ENCODE peak calls at places on chromosome 11, in nine cellular contexts. One of them, this sample, is unnamed.

GRCh38 chr11:134398079-134398444 is 14.0 kb downstream of the B3GAT1 start:
- DNase-seq in GM23248: no peak
- DNase-seq in cardiac fibroblast: no peak
- DNase-seq in neuronal stem cell: no peak
- DNase-seq in dorsolateral prefrontal cortex: peak; percentile 88
- DNase-seq in cardiac muscle cell: no peak
- DNase-seq in ascending aorta: no peak
- DNase-seq in thyroid gland: no peak
- DNase-seq in fibroblast of pulmonary artery: no peak
- DNase-seq in this sample: no peak

GRCh38 chr11:10289765-10290420 is 4.1 kb downstream of the SBF2 start:
- DNase-seq in GM23248: no peak
- DNase-seq in neuronal stem cell: no peak
- DNase-seq in thyroid gland: no peak
- DNase-seq in cardiac fibroblast: no peak
- DNase-seq in ascending aorta: no peak
- DNase-seq in fibroblast of pulmonary artery: no peak
- DNase-seq in dorsolateral prefrontal cortex: no peak
- DNase-seq in cardiac muscle cell: no peak
- DNase-seq in this sample: no peak

GRCh38 chr11:122743949-122744876 is 88.7 kb downstream of the UBASH3B start:
- DNase-seq in thyroid gland: peak; percentile 16
- DNase-seq in fibroblast of pulmonary artery: no peak
- DNase-seq in cardiac muscle cell: no peak
- DNase-seq in neuronal stem cell: no peak
- DNase-seq in ascending aorta: peak; percentile 66
- DNase-seq in cardiac fibroblast: no peak
- DNase-seq in dorsolateral prefrontal cortex: no peak
- DNase-seq in GM23248: no peak
- DNase-seq in this sample: peak; percentile 34

GRCh38 chr11:85028329-85029101 is 598.6 kb downstream of the DLG2 start:
- DNase-seq in ascending aorta: no peak
- DNase-seq in cardiac fibroblast: no peak
- DNase-seq in cardiac muscle cell: no peak
- DNase-seq in thyroid gland: no peak
- DNase-seq in dorsolateral prefrontal cortex: no peak
- DNase-seq in neuronal stem cell: no peak
- DNase-seq in fibroblast of pulmonary artery: no peak
- DNase-seq in GM23248: no peak
- DNase-seq in this sample: no peak

GRCh38 chr11:17907046-17907445 is 105.8 kb downstream of the SERGEF start:
- DNase-seq in dorsolateral prefrontal cortex: no peak
- DNase-seq in cardiac fibroblast: no peak
- DNase-seq in neuronal stem cell: no peak
- DNase-seq in ascending aorta: no peak
- DNase-seq in cardiac muscle cell: no peak
- DNase-seq in GM23248: no peak
- DNase-seq in thyroid gland: no peak
- DNase-seq in fibroblast of pulmonary artery: no peak
- DNase-seq in this sample: no peak

GRCh38 chr11:122811721-122812120 is 26.6 kb upstream of the CRTAM start:
- DNase-seq in GM23248: peak; percentile 39
- DNase-seq in ascending aorta: no peak
- DNase-seq in cardiac muscle cell: no peak
- DNase-seq in thyroid gland: no peak
- DNase-seq in fibroblast of pulmonary artery: no peak
- DNase-seq in dorsolateral prefrontal cortex: no peak
- DNase-seq in neuronal stem cell: no peak
- DNase-seq in cardiac fibroblast: no peak
- DNase-seq in this sample: no peak

GRCh38 chr11:124214027-124214426 is 26.9 kb upstream of the OR8G1 start:
- DNase-seq in fibroblast of pulmonary artery: no peak
- DNase-seq in GM23248: no peak
- DNase-seq in ascending aorta: no peak
- DNase-seq in thyroid gland: no peak
- DNase-seq in dorsolateral prefrontal cortex: no peak
- DNase-seq in cardiac muscle cell: no peak
- DNase-seq in neuronal stem cell: no peak
- DNase-seq in cardiac fibroblast: no peak
- DNase-seq in this sample: no peak

GRCh38 chr11:80086496-80087055 is 645.7 kb upstream of the TENM4 start:
- DNase-seq in cardiac muscle cell: no peak
- DNase-seq in ascending aorta: no peak
- DNase-seq in cardiac fibroblast: no peak
- DNase-seq in dorsolateral prefrontal cortex: no peak
- DNase-seq in thyroid gland: no peak
- DNase-seq in fibroblast of pulmonary artery: no peak
- DNase-seq in GM23248: no peak
- DNase-seq in neuronal stem cell: no peak
- DNase-seq in this sample: no peak

GRCh38 chr11:8828580-8829358 is 82.2 kb upstream of the AKIP1 start:
- DNase-seq in cardiac fibroblast: no peak
- DNase-seq in cardiac muscle cell: peak; percentile 61
- DNase-seq in GM23248: peak; percentile 11
- DNase-seq in dorsolateral prefrontal cortex: no peak
- DNase-seq in thyroid gland: peak; percentile 49
- DNase-seq in fibroblast of pulmonary artery: no peak
- DNase-seq in neuronal stem cell: no peak
- DNase-seq in ascending aorta: no peak
- DNase-seq in this sample: no peak

GRCh38 chr11:122354029-122354697 is 238.1 kb upstream of the BLID start:
- DNase-seq in cardiac muscle cell: peak; percentile 15
- DNase-seq in dorsolateral prefrontal cortex: no peak
- DNase-seq in ascending aorta: no peak
- DNase-seq in thyroid gland: no peak
- DNase-seq in GM23248: peak; percentile 67
- DNase-seq in cardiac fibroblast: no peak
- DNase-seq in neuronal stem cell: no peak
- DNase-seq in fibroblast of pulmonary artery: peak; percentile 22
- DNase-seq in this sample: no peak

GRCh38 chr11:86149813-86150212 is 80.9 kb upstream of the PICALM start:
- DNase-seq in ascending aorta: no peak
- DNase-seq in cardiac fibroblast: no peak
- DNase-seq in neuronal stem cell: no peak
- DNase-seq in fibroblast of pulmonary artery: no peak
- DNase-seq in dorsolateral prefrontal cortex: no peak
- DNase-seq in thyroid gland: no peak
- DNase-seq in GM23248: no peak
- DNase-seq in cardiac muscle cell: no peak
- DNase-seq in this sample: no peak

GRCh38 chr11:2912498-2912897 is 16.7 kb downstream of the PHLDA2 start:
- DNase-seq in ascending aorta: peak; percentile 71
- DNase-seq in dorsolateral prefrontal cortex: no peak
- DNase-seq in thyroid gland: peak; percentile 99
- DNase-seq in GM23248: peak; percentile 83
- DNase-seq in neuronal stem cell: no peak
- DNase-seq in cardiac fibroblast: peak; percentile 68
- DNase-seq in cardiac muscle cell: peak; percentile 63
- DNase-seq in fibroblast of pulmonary artery: peak; percentile 65
- DNase-seq in this sample: peak; percentile 63

GRCh38 chr11:9726313-9727022 is 62.6 kb downstream of the SWAP70 start:
- DNase-seq in GM23248: peak; percentile 81
- DNase-seq in fibroblast of pulmonary artery: peak; percentile 59
- DNase-seq in cardiac fibroblast: peak; percentile 86
- DNase-seq in ascending aorta: no peak
- DNase-seq in thyroid gland: no peak
- DNase-seq in dorsolateral prefrontal cortex: no peak
- DNase-seq in cardiac muscle cell: peak; percentile 19
- DNase-seq in neuronal stem cell: no peak
- DNase-seq in this sample: peak; percentile 36

GRCh38 chr11:34426766-34427170 is 12.0 kb upstream of the CAT start:
- DNase-seq in GM23248: peak; percentile 88
- DNase-seq in dorsolateral prefrontal cortex: no peak
- DNase-seq in cardiac fibroblast: no peak
- DNase-seq in cardiac muscle cell: no peak
- DNase-seq in fibroblast of pulmonary artery: no peak
- DNase-seq in thyroid gland: no peak
- DNase-seq in neuronal stem cell: no peak
- DNase-seq in ascending aorta: no peak
- DNase-seq in this sample: peak; percentile 41

GRCh38 chr11:59135648-59136461 is 6.8 kb upstream of the FAM111A start:
- DNase-seq in dorsolateral prefrontal cortex: peak; percentile 68
- DNase-seq in ascending aorta: peak; percentile 91
- DNase-seq in GM23248: peak; percentile 79
- DNase-seq in neuronal stem cell: peak; percentile 60
- DNase-seq in cardiac fibroblast: peak; percentile 78
- DNase-seq in fibroblast of pulmonary artery: peak; percentile 79
- DNase-seq in cardiac muscle cell: peak; percentile 84
- DNase-seq in thyroid gland: peak; percentile 85
- DNase-seq in this sample: peak; percentile 24

GRCh38 chr11:109035261-109035660 is 370.4 kb downstream of the DDX10 start:
- DNase-seq in GM23248: no peak
- DNase-seq in cardiac muscle cell: no peak
- DNase-seq in ascending aorta: no peak
- DNase-seq in cardiac fibroblast: no peak
- DNase-seq in neuronal stem cell: no peak
- DNase-seq in thyroid gland: no peak
- DNase-seq in dorsolateral prefrontal cortex: no peak
- DNase-seq in fibroblast of pulmonary artery: no peak
- DNase-seq in this sample: no peak

GRCh38 chr11:120168960-120169681 is 31.2 kb upstream of the TRIM29 start:
- DNase-seq in fibroblast of pulmonary artery: peak; percentile 57
- DNase-seq in cardiac fibroblast: peak; percentile 63
- DNase-seq in dorsolateral prefrontal cortex: peak; percentile 61
- DNase-seq in cardiac muscle cell: peak; percentile 79
- DNase-seq in GM23248: peak; percentile 81
- DNase-seq in neuronal stem cell: peak; percentile 81
- DNase-seq in thyroid gland: peak; percentile 61
- DNase-seq in ascending aorta: peak; percentile 69
- DNase-seq in this sample: no peak

GRCh38 chr11:126725043-126725442 is 275.5 kb downstream of the KIRREL3 start:
- DNase-seq in fibroblast of pulmonary artery: no peak
- DNase-seq in thyroid gland: no peak
- DNase-seq in cardiac fibroblast: no peak
- DNase-seq in neuronal stem cell: no peak
- DNase-seq in GM23248: no peak
- DNase-seq in cardiac muscle cell: no peak
- DNase-seq in ascending aorta: no peak
- DNase-seq in dorsolateral prefrontal cortex: no peak
- DNase-seq in this sample: no peak
- H3K4me3 ChIP-seq in fibroblast of pulmonary artery: no peak overlapping the region
- H3K4me3 ChIP-seq in thyroid gland: no peak overlapping the region
- H3K4me3 ChIP-seq in cardiac fibroblast: no peak overlapping the region
- H3K4me3 ChIP-seq in neuronal stem cell: no peak overlapping the region
- H3K4me3 ChIP-seq in GM23248: no peak overlapping the region
- H3K4me3 ChIP-seq in cardiac muscle cell: no peak overlapping the region
- H3K4me3 ChIP-seq in ascending aorta: no peak overlapping the region
- H3K4me3 ChIP-seq in dorsolateral prefrontal cortex: no peak overlapping the region
- H3K4me3 ChIP-seq in this sample: no peak overlapping the region

GRCh38 chr11:64356498-64357411 is 2.2 kb upstream of the RPS6KA4 start:
- DNase-seq in cardiac muscle cell: peak; percentile 54
- DNase-seq in neuronal stem cell: peak; percentile 62
- DNase-seq in fibroblast of pulmonary artery: peak; percentile 48
- DNase-seq in thyroid gland: no peak
- DNase-seq in cardiac fibroblast: peak; percentile 57
- DNase-seq in dorsolateral prefrontal cortex: no peak
- DNase-seq in GM23248: peak; percentile 69
- DNase-seq in ascending aorta: no peak
- DNase-seq in this sample: no peak

GRCh38 chr11:64358907-64359711 is at the start of gene RPS6KA4:
- DNase-seq in cardiac muscle cell: peak; percentile 68
- DNase-seq in thyroid gland: peak; percentile 65
- DNase-seq in GM23248: peak; percentile 92
- DNase-seq in fibroblast of pulmonary artery: peak; percentile 50
- DNase-seq in neuronal stem cell: peak; percentile 57
- DNase-seq in ascending aorta: peak; percentile 83
- DNase-seq in cardiac fibroblast: peak; percentile 50
- DNase-seq in dorsolateral prefrontal cortex: peak; percentile 15
- DNase-seq in this sample: no peak

GRCh38 chr11:64358536-64358906 is 441 bp upstream of the RPS6KA4 start:
- DNase-seq in neuronal stem cell: no peak
- DNase-seq in thyroid gland: no peak
- DNase-seq in cardiac muscle cell: no peak
- DNase-seq in dorsolateral prefrontal cortex: no peak
- DNase-seq in GM23248: no peak
- DNase-seq in ascending aorta: no peak
- DNase-seq in fibroblast of pulmonary artery: no peak
- DNase-seq in cardiac fibroblast: no peak
- DNase-seq in this sample: no peak

GRCh38 chr11:64357446-64357845 is 1.5 kb upstream of the RPS6KA4 start:
- DNase-seq in cardiac fibroblast: no peak
- DNase-seq in GM23248: no peak
- DNase-seq in thyroid gland: no peak
- DNase-seq in cardiac muscle cell: no peak
- DNase-seq in ascending aorta: no peak
- DNase-seq in dorsolateral prefrontal cortex: no peak
- DNase-seq in neuronal stem cell: no peak
- DNase-seq in fibroblast of pulmonary artery: no peak
- DNase-seq in this sample: no peak

GRCh38 chr11:64357904-64358535 is 942 bp upstream of the RPS6KA4 start:
- DNase-seq in cardiac fibroblast: peak; percentile 21
- DNase-seq in dorsolateral prefrontal cortex: no peak
- DNase-seq in thyroid gland: no peak
- DNase-seq in cardiac muscle cell: no peak
- DNase-seq in fibroblast of pulmonary artery: no peak
- DNase-seq in GM23248: peak; percentile 37
- DNase-seq in ascending aorta: no peak
- DNase-seq in neuronal stem cell: no peak
- DNase-seq in this sample: no peak
- H3K4me3 ChIP-seq in cardiac fibroblast: peak overlapping the region; percentile 50
- H3K4me3 ChIP-seq in dorsolateral prefrontal cortex: peak overlapping the region; percentile 93
- H3K4me3 ChIP-seq in thyroid gland: no peak overlapping the region
- H3K4me3 ChIP-seq in cardiac muscle cell: no peak overlapping the region
- H3K4me3 ChIP-seq in fibroblast of pulmonary artery: peak overlapping the region; percentile 56
- H3K4me3 ChIP-seq in GM23248: peak overlapping the region; percentile 88
- H3K4me3 ChIP-seq in ascending aorta: peak overlapping the region; percentile 95
- H3K4me3 ChIP-seq in neuronal stem cell: peak overlapping the region; percentile 96
- H3K4me3 ChIP-seq in this sample: no peak overlapping the region

GRCh38 chr11:15507592-15507991 is 392.9 kb downstream of the INSC start:
- DNase-seq in cardiac fibroblast: no peak
- DNase-seq in GM23248: no peak
- DNase-seq in thyroid gland: no peak
- DNase-seq in fibroblast of pulmonary artery: no peak
- DNase-seq in ascending aorta: no peak
- DNase-seq in dorsolateral prefrontal cortex: no peak
- DNase-seq in neuronal stem cell: no peak
- DNase-seq in cardiac muscle cell: no peak
- DNase-seq in this sample: no peak
- H3K4me3 ChIP-seq in cardiac fibroblast: no peak overlapping the region
- H3K4me3 ChIP-seq in GM23248: no peak overlapping the region
- H3K4me3 ChIP-seq in thyroid gland: no peak overlapping the region
- H3K4me3 ChIP-seq in fibroblast of pulmonary artery: no peak overlapping the region
- H3K4me3 ChIP-seq in ascending aorta: peak overlapping the region; percentile 28
- H3K4me3 ChIP-seq in dorsolateral prefrontal cortex: no peak overlapping the region
- H3K4me3 ChIP-seq in neuronal stem cell: no peak overlapping the region
- H3K4me3 ChIP-seq in cardiac muscle cell: no peak overlapping the region
- H3K4me3 ChIP-seq in this sample: no peak overlapping the region

DNA sequence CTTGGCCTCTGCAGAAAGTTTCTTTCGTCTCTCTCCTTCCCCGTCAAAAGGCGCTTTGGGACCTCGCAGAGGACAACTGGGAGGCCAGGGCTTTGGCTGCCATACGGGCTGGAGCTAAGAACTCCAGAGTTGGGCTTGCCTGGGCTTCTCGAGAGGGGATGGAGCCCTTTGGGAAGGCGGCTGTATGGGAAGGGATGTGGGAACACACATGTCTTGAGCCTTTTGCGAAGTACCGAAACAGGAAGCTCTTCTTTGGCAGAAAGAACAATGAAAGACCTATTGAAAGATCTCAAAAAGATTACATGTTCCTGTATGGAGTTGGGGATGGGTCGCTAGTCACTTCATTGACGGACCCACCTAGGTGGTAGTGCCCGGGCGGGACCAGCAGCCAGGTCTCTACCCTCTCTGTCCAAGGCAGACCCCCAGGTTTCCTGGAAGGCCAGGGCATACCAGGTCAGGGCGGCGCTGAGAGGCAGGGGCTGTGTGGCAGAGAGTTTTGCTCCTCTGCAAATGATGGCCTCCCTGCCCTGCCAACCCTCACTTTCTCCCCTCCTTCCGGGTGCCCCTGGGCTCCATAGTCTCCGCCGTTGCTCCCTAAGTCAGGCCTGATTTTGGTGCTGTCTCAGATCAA is 993 bp downstream of the ST14 start:
- DNase-seq in fibroblast of pulmonary artery: no peak
- DNase-seq in thyroid gland: no peak
- DNase-seq in ascending aorta: no peak
- DNase-seq in cardiac fibroblast: no peak
- DNase-seq in cardiac muscle cell: no peak
- DNase-seq in GM23248: no peak
- DNase-seq in neuronal stem cell: no peak
- DNase-seq in dorsolateral prefrontal cortex: no peak
- DNase-seq in this sample: no peak
- H3K4me3 ChIP-seq in fibroblast of pulmonary artery: no peak overlapping the region
- H3K4me3 ChIP-seq in thyroid gland: peak overlapping the region; percentile 22
- H3K4me3 ChIP-seq in ascending aorta: peak overlapping the region; percentile 51
- H3K4me3 ChIP-seq in cardiac fibroblast: no peak overlapping the region
- H3K4me3 ChIP-seq in cardiac muscle cell: no peak overlapping the region
- H3K4me3 ChIP-seq in GM23248: no peak overlapping the region
- H3K4me3 ChIP-seq in neuronal stem cell: no peak overlapping the region
- H3K4me3 ChIP-seq in dorsolateral prefrontal cortex: peak overlapping the region; percentile 59
- H3K4me3 ChIP-seq in this sample: no peak overlapping the region